ENCODE peak calls at places on chromosome 21, in nine cellular contexts. F, L, I, P, E, Y, X, J and U are unnamed samples.
A peak's percentile ranks its signal among the peaks of the same experiment; 100 is the strongest.

GRCh38 chr21:41759214-41759840 is 7.5 kb downstream of the RIPK4 start:
- DNase-seq in Y (peak; percentile 51), L (no peak), I (no peak), J (no peak), E (no peak), F (peak; percentile 65), P (no peak), X (no peak), U (no peak)

GRCh38 chr21:42474043-42474831 is 21.8 kb downstream of the RSPH1 start:
- DNase-seq in L (no peak), X (peak; percentile 95), F (peak; percentile 95), P (no peak), E (peak; percentile 51), Y (peak; percentile 92), I (no peak), J (peak; percentile 93), U (no peak)

GRCh38 chr21:41726970-41727783 is 39.7 kb downstream of the RIPK4 start:
- DNase-seq in X (no peak), F (peak; percentile 93), P (no peak), I (peak; percentile 77), J (no peak), L (no peak), E (peak; percentile 96), Y (peak; percentile 87), U (peak; percentile 84)

GRCh38 chr21:26572668-26573381 is at the start of gene CYYR1:
- DNase-seq in F (no peak), E (no peak), X (no peak), L (no peak), J (no peak), P (no peak), I (peak; percentile 48), Y (no peak), U (no peak)

GRCh38 chr21:32131960-32132359 is 146.9 kb downstream of the MIS18A start:
- DNase-seq in E (no peak), F (no peak), Y (peak; percentile 34), J (no peak), L (no peak), P (no peak), I (no peak), X (no peak), U (peak; percentile 63)

GRCh38 chr21:45430521-45431501 is 25.8 kb downstream of the COL18A1 start:
- DNase-seq in L (no peak), X (no peak), I (peak; percentile 75), F (no peak), Y (no peak), J (no peak), E (no peak), P (no peak), U (no peak)

GRCh38 chr21:41247561-41247968 is 69.0 kb upstream of the FAM3B start:
- DNase-seq in J (peak; percentile 54), P (no peak), E (peak; percentile 95), Y (no peak), I (peak; percentile 83), F (no peak), X (peak; percentile 78), L (no peak), U (peak; percentile 88)

GRCh38 chr21:25639167-25639921 is at the start of gene JAM2:
- DNase-seq in E (peak; percentile 67), J (peak; percentile 73), F (no peak), Y (no peak), P (no peak), X (peak; percentile 21), L (peak; percentile 76), I (peak; percentile 72), U (no peak)

GRCh38 chr21:43917515-43918384 is 52.7 kb downstream of the AGPAT3 start:
- DNase-seq in Y (peak; percentile 37), L (peak; percentile 41), X (no peak), E (no peak), I (no peak), P (peak; percentile 5), F (no peak), J (no peak), U (no peak)
- TF ChIP-seq CTCF in Y (peak; percentile 43), L (no peak), X (no peak), E (no peak), I (no peak), P (no peak), F (peak; percentile 22), J (peak; percentile 34), U (no peak)

DNA sequence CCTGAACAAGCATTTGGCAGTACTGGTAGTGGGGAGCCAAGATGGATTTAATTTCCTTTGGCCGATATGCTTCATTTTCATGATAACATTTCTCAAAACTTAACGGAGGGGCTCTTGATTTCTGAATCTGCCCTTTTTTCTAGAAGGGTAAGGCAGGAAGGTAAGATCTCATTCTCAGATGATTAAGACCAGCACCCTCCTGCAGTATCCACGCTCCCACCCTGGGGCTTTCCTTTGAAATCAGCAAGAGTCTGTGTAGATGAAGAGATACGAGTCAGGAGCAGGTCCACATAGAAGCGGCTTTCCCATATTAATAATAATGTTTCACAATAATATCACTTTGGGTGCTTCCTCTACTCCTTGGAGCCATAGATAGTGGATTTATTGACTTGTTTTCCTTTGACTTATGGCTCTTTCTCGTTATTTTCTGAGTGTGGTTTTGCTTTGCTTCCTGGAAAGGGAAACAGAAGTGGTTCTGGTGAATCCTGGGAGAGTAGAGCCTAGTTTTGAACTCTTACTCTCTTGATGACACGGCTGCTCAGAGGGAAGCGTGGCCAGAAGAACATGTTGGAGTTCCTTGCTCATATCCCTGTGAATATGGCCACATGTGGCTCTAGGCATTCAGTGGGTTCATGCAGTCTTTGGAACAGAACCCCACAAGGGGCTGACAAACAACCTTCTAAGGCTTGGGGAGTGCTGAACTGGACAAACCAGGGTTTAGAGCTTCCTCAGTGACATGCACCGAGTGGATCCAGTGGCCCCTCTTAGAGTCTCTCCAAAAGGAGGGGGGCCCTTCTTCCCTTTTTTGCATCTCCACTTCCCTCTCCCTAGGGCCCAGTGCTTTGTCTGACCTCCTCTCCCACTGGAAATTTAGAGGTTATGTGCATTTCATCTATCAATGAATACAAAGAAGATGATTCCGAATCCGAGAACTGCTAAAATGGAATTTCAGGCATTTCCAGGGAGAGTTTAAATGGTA is 195.7 kb downstream of the DYRK1A start:
- DNase-seq in X (no peak), E (no peak), I (no peak), F (no peak), L (no peak), J (no peak), Y (no peak), P (no peak), U (no peak)
- H3K4me3 ChIP-seq in X (no peak overlapping the region), E (no peak overlapping the region), I (no peak overlapping the region), F (no peak overlapping the region), L (no peak overlapping the region), J (no peak overlapping the region), Y (no peak overlapping the region), P (no peak overlapping the region), U (no peak overlapping the region)

GRCh38 chr21:37412603-37413360 is 46.2 kb downstream of the DYRK1A start:
- DNase-seq in I (no peak), Y (no peak), F (no peak), L (no peak), J (no peak), P (no peak), E (no peak), X (no peak), U (no peak)
- H3K4me1 ChIP-seq in I (peaks cover 21% of the 10 kb centered on the region), Y (no peaks in the 10 kb centered on the region), F (no peaks in the 10 kb centered on the region), L (peaks cover 96% of the 10 kb centered on the region), J (peaks cover 10% of the 10 kb centered on the region), P (peaks cover 18% of the 10 kb centered on the region), E (no peaks in the 10 kb centered on the region), X (peaks cover 9% of the 10 kb centered on the region), U (peaks cover 83% of the 10 kb centered on the region)

GRCh38 chr21:15496896-15497295 is 232.9 kb upstream of the USP25 start:
- DNase-seq in E (no peak), J (no peak), Y (no peak), L (no peak), I (no peak), X (no peak), F (no peak), P (no peak), U (no peak)

GRCh38 chr21:15498455-15498854 is 231.3 kb upstream of the USP25 start:
- DNase-seq in P (no peak), X (no peak), E (no peak), Y (no peak), L (no peak), J (no peak), F (no peak), I (no peak), U (no peak)

GRCh38 chr21:15494481-15494880 is 235.3 kb upstream of the USP25 start:
- DNase-seq in L (no peak), X (no peak), E (no peak), I (no peak), J (no peak), F (no peak), Y (no peak), P (no peak), U (no peak)

GRCh38 chr21:15491100-15491499 is 238.7 kb upstream of the USP25 start:
- DNase-seq in P (no peak), I (no peak), F (no peak), L (no peak), Y (no peak), X (no peak), E (no peak), J (no peak), U (no peak)

DNA sequence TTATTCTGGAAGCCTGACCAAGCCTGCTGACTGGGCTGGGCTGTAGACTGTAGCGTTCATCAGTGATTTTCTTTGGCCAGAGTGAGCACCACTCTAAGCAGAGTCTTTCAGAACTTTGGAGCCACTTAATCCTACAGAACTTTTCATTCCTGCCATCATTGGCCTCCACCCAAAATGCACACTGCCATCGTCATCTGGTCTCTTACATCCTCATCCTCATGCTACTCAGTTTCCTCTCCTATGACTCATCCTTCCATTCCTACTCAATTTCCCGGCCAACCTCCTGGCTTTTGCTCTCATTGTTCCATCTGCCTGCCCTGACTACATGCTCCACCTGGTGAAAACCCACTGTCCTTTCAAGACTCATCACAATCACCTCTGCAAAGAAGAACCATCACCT is 233.8 kb upstream of the USP25 start:
- DNase-seq in I (no peak), L (no peak), F (no peak), X (no peak), E (no peak), P (no peak), Y (peak; percentile 72), J (no peak), U (no peak)
- TF ChIP-seq CTCF in I (no peak), L (no peak), F (no peak), X (no peak), E (no peak), P (no peak), Y (no peak), J (no peak), U (no peak)

GRCh38 chr21:20627594-20627993 is 370.6 kb upstream of the NCAM2 start:
- DNase-seq in P (no peak), J (no peak), F (no peak), X (no peak), L (no peak), I (no peak), E (no peak), Y (no peak), U (no peak)
- H3K4me3 ChIP-seq in P (no peak overlapping the region), J (no peak overlapping the region), F (no peak overlapping the region), X (no peak overlapping the region), L (no peak overlapping the region), I (no peak overlapping the region), E (no peak overlapping the region), Y (no peak overlapping the region), U (no peak overlapping the region)

GRCh38 chr21:34932233-34932632 is 116.9 kb downstream of the RUNX1 start:
- DNase-seq in P (no peak), X (no peak), Y (no peak), J (no peak), I (no peak), E (no peak), L (no peak), F (no peak), U (no peak)
- H3K4me1 ChIP-seq in P (no peaks in the 10 kb centered on the region), X (no peaks in the 10 kb centered on the region), Y (peaks cover 20% of the 10 kb centered on the region), J (no peaks in the 10 kb centered on the region), I (no peaks in the 10 kb centered on the region), E (no peaks in the 10 kb centered on the region), L (no peaks in the 10 kb centered on the region), F (no peaks in the 10 kb centered on the region), U (no peaks in the 10 kb centered on the region)

GRCh38 chr21:37994211-37994610 is 78.0 kb upstream of the KCNJ6 start:
- DNase-seq in F (no peak), X (no peak), P (no peak), Y (peak; percentile 35), I (no peak), L (no peak), J (no peak), E (no peak), U (no peak)
- TF ChIP-seq CTCF in F (no peak), X (no peak), P (no peak), Y (no peak), I (no peak), L (no peak), J (no peak), E (no peak), U (no peak)